ENCODE peak calls at places on chromosome 3, in eight cellular contexts. I is endothelial cell of umbilical vein, R is heart right ventricle, Y is cardiac muscle cell, Z is lower lobe of right lung, K is HepG2, Q is esophagus squamous epithelium, E is psoas muscle. D is an unnamed sample.
A peak's percentile ranks its signal among the peaks of the same experiment; 100 is the strongest.

GRCh38 chr3:150783920-150784746 is 21.2 kb upstream of the SIAH2 start:
- DNase-seq in I (no peak), R (no peak), Y (no peak), Z (no peak), K (no peak), Q (no peak), E (no peak), D (no peak)

GRCh38 chr3:195240939-195241338 is 30.0 kb downstream of the XXYLT1 start:
- DNase-seq in I (no peak), R (no peak), Y (no peak), Z (peak; percentile 54), K (no peak), Q (no peak), E (no peak), D (no peak)

GRCh38 chr3:42032693-42033349 is 58.3 kb upstream of the TRAK1 start:
- DNase-seq in I (peak; percentile 66), R (peak; percentile 39), Y (peak; percentile 98), Z (peak; percentile 93), K (peak; percentile 95), Q (no peak), E (peak; percentile 85), D (no peak)

GRCh38 chr3:13023251-13024055 is 49.8 kb downstream of the IQSEC1 start:
- DNase-seq in I (no peak), R (no peak), Y (no peak), Z (peak; percentile 31), K (no peak), Q (no peak), E (no peak), D (no peak)

GRCh38 chr3:40765884-40766283 is 241.1 kb downstream of the ZNF621 start:
- DNase-seq in I (no peak), R (no peak), Y (peak; percentile 48), Z (no peak), K (no peak), Q (no peak), E (no peak), D (no peak)

GRCh38 chr3:193732391-193732790 is 139.4 kb downstream of the OPA1 start:
- DNase-seq in I (no peak), R (no peak), Y (peak; percentile 31), Z (no peak), K (peak; percentile 89), Q (no peak), E (no peak), D (peak; percentile 80)

GRCh38 chr3:64798316-64798715 is 110.5 kb upstream of the ADAMTS9 start:
- DNase-seq in I (no peak), R (peak; percentile 57), Y (no peak), Z (peak; percentile 61), K (no peak), Q (no peak), E (peak; percentile 26), D (no peak)

GRCh38 chr3:179068779-179069530 is 2.7 kb downstream of the ZMAT3 start:
- DNase-seq in I (peak; percentile 42), R (no peak), Y (peak; percentile 47), Z (no peak), K (no peak), Q (no peak), E (no peak), D (peak; percentile 53)

GRCh38 chr3:24185738-24186384 is 240.8 kb downstream of the NR1D2 start:
- DNase-seq in I (peak; percentile 67), R (no peak), Y (peak; percentile 83), Z (no peak), K (peak; percentile 26), Q (no peak), E (peak; percentile 23), D (no peak)

GRCh38 chr3:126156468-126156867 is 23.9 kb downstream of the ALDH1L1 start:
- DNase-seq in I (no peak), R (no peak), Y (no peak), Z (peak; percentile 25), K (no peak), Q (no peak), E (no peak), D (no peak)

GRCh38 chr3:128353991-128354687 is 112.6 kb downstream of the DNAJB8 start:
- DNase-seq in I (peak; percentile 73), R (no peak), Y (no peak), Z (peak; percentile 34), K (peak; percentile 82), Q (no peak), E (no peak), D (no peak)

GRCh38 chr3:23611737-23612295 is 193.9 kb upstream of the UBE2E1 start:
- DNase-seq in I (peak; percentile 63), R (peak; percentile 87), Y (peak; percentile 74), Z (peak; percentile 60), K (no peak), Q (no peak), E (peak; percentile 57), D (no peak)

GRCh38 chr3:104102386-104102785 is 1264.3 kb upstream of the ALCAM start:
- DNase-seq in I (peak; percentile 60), R (no peak), Y (peak; percentile 63), Z (no peak), K (peak; percentile 29), Q (no peak), E (no peak), D (no peak)

GRCh38 chr3:14890470-14890869 is 56.9 kb upstream of the NR2C2 start:
- DNase-seq in I (peak; percentile 40), R (no peak), Y (no peak), Z (no peak), K (no peak), Q (no peak), E (no peak), D (no peak)

GRCh38 chr3:186901135-186901734 is 29.1 kb upstream of the ST6GAL1 start:
- DNase-seq in I (peak; percentile 56), R (no peak), Y (peak; percentile 38), Z (no peak), K (no peak), Q (no peak), E (no peak), D (no peak)

GRCh38 chr3:186902154-186902553 is 28.2 kb upstream of the ST6GAL1 start:
- DNase-seq in I (no peak), R (no peak), Y (no peak), Z (no peak), K (no peak), Q (no peak), E (no peak), D (no peak)

GRCh38 chr3:186896875-186897274 is 33.5 kb upstream of the ST6GAL1 start:
- DNase-seq in I (no peak), R (no peak), Y (no peak), Z (no peak), K (no peak), Q (no peak), E (no peak), D (no peak)

GRCh38 chr3:186902713-186903112 is 27.6 kb upstream of the ST6GAL1 start:
- DNase-seq in I (no peak), R (no peak), Y (no peak), Z (no peak), K (no peak), Q (no peak), E (no peak), D (no peak)
- H3K27me3 ChIP-seq in I (no peaks in the 10 kb centered on the region), R (no peaks in the 10 kb centered on the region), Y (no peaks in the 10 kb centered on the region), Z (no peaks in the 10 kb centered on the region), K (no peaks in the 10 kb centered on the region), Q (no peaks in the 10 kb centered on the region), E (no peaks in the 10 kb centered on the region), D (no peaks in the 10 kb centered on the region)

GRCh38 chr3:111852540-111852939 is 6.5 kb upstream of the PHLDB2 start:
- DNase-seq in I (peak; percentile 86), R (no peak), Y (peak; percentile 41), Z (no peak), K (no peak), Q (no peak), E (no peak), D (no peak)

GRCh38 chr3:111850481-111850880 is 8.6 kb upstream of the PHLDB2 start:
- DNase-seq in I (peak; percentile 69), R (no peak), Y (peak; percentile 52), Z (no peak), K (no peak), Q (no peak), E (no peak), D (no peak)

GRCh38 chr3:111853071-111853470 is 6.0 kb upstream of the PHLDB2 start:
- DNase-seq in I (peak; percentile 62), R (no peak), Y (no peak), Z (no peak), K (no peak), Q (no peak), E (no peak), D (no peak)

GRCh38 chr3:111848778-111849177 is 10.3 kb upstream of the PHLDB2 start:
- DNase-seq in I (no peak), R (no peak), Y (no peak), Z (no peak), K (no peak), Q (no peak), E (no peak), D (no peak)

DNA sequence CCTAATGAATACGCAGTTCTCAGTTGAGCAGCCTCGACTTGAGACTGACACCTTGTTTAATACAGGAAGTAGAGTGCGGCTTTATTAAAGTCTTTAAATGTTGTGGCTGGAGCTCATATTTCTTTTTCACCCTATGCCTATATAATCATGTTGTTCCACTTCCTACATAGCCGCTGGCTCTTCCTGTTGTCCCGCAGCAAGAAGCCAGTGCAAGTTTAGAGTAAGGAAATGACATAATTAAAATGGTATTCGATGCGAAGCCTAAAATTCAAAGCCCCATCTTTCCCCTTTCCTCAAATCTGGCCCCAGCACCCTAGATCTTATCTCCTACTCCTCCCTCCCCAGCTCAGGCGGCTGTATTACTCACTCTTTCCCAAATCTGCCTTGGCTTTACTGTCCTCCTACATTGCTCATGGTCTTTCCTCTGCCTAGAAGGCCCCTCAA is 7.5 kb upstream of the PHLDB2 start:
- DNase-seq in I (peak; percentile 93), R (no peak), Y (peak; percentile 87), Z (no peak), K (no peak), Q (no peak), E (no peak), D (no peak)
- H3K4me3 ChIP-seq in I (no peak overlapping the region), R (no peak overlapping the region), Y (no peak overlapping the region), Z (no peak overlapping the region), K (no peak overlapping the region), Q (no peak overlapping the region), E (no peak overlapping the region), D (no peak overlapping the region)

DNA sequence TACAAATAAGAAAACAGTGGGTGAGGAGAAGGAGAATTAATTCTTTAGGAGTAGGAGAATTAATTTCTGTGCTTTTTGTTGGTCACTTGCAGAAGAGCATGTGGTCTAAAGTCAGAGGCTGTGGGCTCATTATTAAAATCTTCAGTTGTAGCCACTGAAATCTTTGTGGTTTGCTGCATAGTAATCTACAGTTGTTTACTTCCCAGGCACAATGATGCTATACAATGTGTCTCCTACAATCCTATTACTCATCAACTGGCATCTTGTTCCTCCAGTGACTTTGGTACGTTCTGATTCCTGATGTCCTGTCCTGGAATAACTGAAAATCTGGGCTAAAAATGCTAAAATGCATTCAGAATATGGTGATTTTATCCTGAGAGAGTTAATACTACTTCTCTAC is 21.0 kb downstream of the IFT122 start:
- DNase-seq in I (no peak), R (no peak), Y (peak; percentile 77), Z (no peak), K (no peak), Q (no peak), E (no peak), D (no peak)
- TF ChIP-seq CTCF in I (no peak), R (no peak), Y (no peak), Z (no peak), K (no peak), Q (no peak), E (no peak), D (no peak)

DNA sequence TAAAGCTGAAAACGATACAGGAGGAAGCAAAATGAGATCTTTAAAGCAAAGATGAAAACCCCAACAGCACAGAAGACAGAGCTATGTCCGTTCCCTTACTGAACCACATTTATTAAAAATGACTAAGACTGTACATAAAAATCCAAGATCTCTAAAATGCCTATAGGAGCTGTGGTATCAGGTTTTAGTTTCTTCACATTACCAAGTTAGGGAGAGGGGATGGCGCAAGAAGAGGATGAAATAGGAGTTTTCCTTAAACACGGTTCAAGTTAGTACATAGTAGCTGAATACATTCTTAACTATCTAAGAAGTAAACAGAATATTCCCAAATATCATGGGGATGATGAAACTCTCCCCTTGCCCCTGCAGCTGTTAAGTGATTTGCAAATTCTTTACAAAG is 6.3 kb downstream of the EOMES start:
- DNase-seq in I (no peak), R (no peak), Y (no peak), Z (no peak), K (no peak), Q (no peak), E (no peak), D (no peak)
- H3K27me3 ChIP-seq in I (peaks cover 85% of the 10 kb centered on the region), R (peaks cover 84% of the 10 kb centered on the region), Y (peaks cover 88% of the 10 kb centered on the region), Z (peaks cover 84% of the 10 kb centered on the region), K (peaks cover 77% of the 10 kb centered on the region), Q (peaks cover 9% of the 10 kb centered on the region), E (no peaks in the 10 kb centered on the region), D (peaks cover 11% of the 10 kb centered on the region)

D was measured in Peyer's patch.